ENCODE peak calls at places on chromosomes 13 and 19, in nine cellular contexts. S is cortex of kidney; H is pons; R is activated T-helper 1 cell treated with anti-CD3 and anti-CD28 coated beads, Interleukin-12 subunit alpha, Interleukin-12 subunit beta, Interleukin-2, Interleukin-4 antibody, amounts not matched to agents 30 ng/mL and 10 ng/mL and 1 ng/mL, durations not matched to agents 14 hours and 24 hours and 36 hours; C is fibroblast of the conjunctiva; D is left ventricle myocardium inferior; Y is T follicular helper cell; K is RCC 7860; W is cardiac fibroblast. F is an unnamed sample.

GRCh38 chr19:23070353-23070781 is 46.5 kb upstream of the ZNF730 start:
- DNase-seq in S (no peak), Y (no peak), W (peak; percentile 63), K (no peak), D (peak; percentile 46), C (peak; percentile 23), H (no peak), R (no peak), F (peak; percentile 67)

GRCh38 chr13:94248454-94249233 is 230.8 kb downstream of the DCT start:
- DNase-seq in W (peak; percentile 17), S (no peak), Y (no peak), C (no peak), H (no peak), K (no peak), D (no peak), R (no peak), F (peak; percentile 31)

GRCh38 chr19:55546822-55547614 is 1.7 kb upstream of the SBK3 start:
- DNase-seq in C (peak; percentile 68), K (peak; percentile 62), D (peak; percentile 85), Y (no peak), S (no peak), R (no peak), W (peak; percentile 81), H (peak; percentile 35), F (peak; percentile 93)

GRCh38 chr13:60158321-60158801 is 5.4 kb downstream of the DIAPH3 start:
- DNase-seq in R (no peak), W (no peak), D (no peak), K (peak; percentile 6), Y (no peak), C (no peak), S (no peak), H (no peak), F (no peak)

GRCh38 chr19:1871140-1871597 is 7.8 kb upstream of the KLF16 start:
- DNase-seq in K (no peak), W (no peak), C (no peak), Y (no peak), R (no peak), H (no peak), D (no peak), S (no peak), F (no peak)

GRCh38 chr19:30522359-30522758 is 150.2 kb downstream of the ZNF536 start:
- DNase-seq in K (no peak), Y (no peak), C (no peak), H (no peak), R (no peak), D (no peak), W (no peak), S (no peak), F (no peak)

GRCh38 chr19:2426661-2427322 is 594 bp downstream of the TIMM13 start:
- DNase-seq in W (peak; percentile 38), D (peak; percentile 35), K (peak; percentile 13), C (no peak), H (no peak), R (peak; percentile 45), S (no peak), Y (no peak), F (peak; percentile 41)

GRCh38 chr19:17755977-17756670 is 4.8 kb downstream of the FCHO1 start:
- DNase-seq in S (no peak), C (no peak), D (no peak), Y (peak; percentile 42), K (no peak), W (peak; percentile 47), H (peak; percentile 93), R (no peak), F (peak; percentile 58)

GRCh38 chr19:495440-496332 is 600 bp upstream of the MADCAM1 start:
- DNase-seq in C (no peak), K (no peak), Y (no peak), D (no peak), R (peak; percentile 38), W (peak; percentile 43), H (no peak), S (no peak), F (no peak)

GRCh38 chr13:20873348-20873747 is 29.2 kb downstream of the XPO4 start:
- DNase-seq in D (no peak), W (peak; percentile 52), Y (no peak), K (no peak), H (no peak), R (no peak), C (no peak), S (no peak), F (peak; percentile 15)

GRCh38 chr13:85191996-85192395 is 607.2 kb downstream of the SLITRK6 start:
- DNase-seq in D (no peak), C (no peak), K (no peak), S (no peak), W (no peak), H (no peak), Y (no peak), R (no peak), F (no peak)

GRCh38 chr13:112709825-112710783 is 20.3 kb downstream of the ATP11A start:
- DNase-seq in S (no peak), H (no peak), Y (no peak), C (no peak), D (no peak), W (no peak), K (no peak), R (no peak), F (no peak)

GRCh38 chr19:45408830-45409593 is 2.6 kb downstream of the POLR1G start:
- DNase-seq in Y (no peak), H (no peak), D (no peak), W (no peak), R (no peak), C (no peak), S (no peak), K (no peak), F (no peak)

GRCh38 chr13:35789335-35790166 is 313.1 kb upstream of the MAB21L1 start:
- DNase-seq in C (peak; percentile 38), K (peak; percentile 21), R (no peak), S (no peak), H (peak; percentile 72), W (peak; percentile 71), D (no peak), Y (no peak), F (peak; percentile 67)

GRCh38 chr13:46526763-46527162 is 26.2 kb upstream of the LRCH1 start:
- DNase-seq in C (no peak), W (no peak), R (no peak), S (no peak), H (no peak), Y (no peak), D (no peak), K (no peak), F (no peak)

GRCh38 chr13:52405767-52406494 is at the start of gene THSD1:
- DNase-seq in W (peak; percentile 37), C (peak; percentile 18), Y (no peak), K (peak; percentile 33), S (no peak), H (no peak), D (peak; percentile 84), R (no peak), F (peak; percentile 9)

GRCh38 chr19:41860419-41861097 is 503 bp downstream of the RPS19 start:
- DNase-seq in H (no peak), C (no peak), D (no peak), S (no peak), R (no peak), Y (no peak), W (peak; percentile 34), K (no peak), F (no peak)

GRCh38 chr13:26867451-26868067 is 107.0 kb upstream of the GPR12 start:
- DNase-seq in H (no peak), Y (no peak), S (no peak), W (peak; percentile 37), R (no peak), C (no peak), K (no peak), D (no peak), F (peak; percentile 23)

GRCh38 chr19:30870861-30871260 is 478.4 kb downstream of the TSHZ3 start:
- DNase-seq in S (no peak), W (peak; percentile 1), K (no peak), Y (no peak), D (no peak), H (no peak), R (no peak), C (no peak), F (no peak)

GRCh38 chr13:39665763-39666162 is 10.3 kb downstream of the COG6 start:
- DNase-seq in C (no peak), H (no peak), S (no peak), W (no peak), D (no peak), K (no peak), Y (no peak), R (no peak), F (no peak)